ENCODE peak calls at places on chromosome 17, in six cellular contexts. F is keratinocyte, G is body of pancreas, E is fibroblast of lung, Z is HFF-Myc, P is lung. K is an unnamed sample.
A peak's percentile ranks its signal among the peaks of the same experiment; 100 is the strongest.

GRCh38 chr17:67491009-67491677 is 114.1 kb downstream of the PITPNC1 start:
- DNase-seq in F (peak; percentile 19), G (peak; percentile 99), E (peak; percentile 99), Z (peak; percentile 88), P (peak; percentile 63), K (peak; percentile 98)

GRCh38 chr17:8057691-8058114 is 18.8 kb downstream of the ALOX15B start:
- DNase-seq in F (peak; percentile 49), G (peak; percentile 71), E (peak; percentile 84), Z (peak; percentile 78), P (no peak), K (peak; percentile 67)

GRCh38 chr17:82875418-82875856 is 35.6 kb upstream of the ZNF750 start:
- DNase-seq in F (peak; percentile 79), G (no peak), E (no peak), Z (no peak), P (peak; percentile 74), K (no peak)

GRCh38 chr17:20998571-20999043 is 44.2 kb downstream of the USP22 start:
- DNase-seq in F (no peak), G (no peak), E (no peak), Z (no peak), P (no peak), K (no peak)

GRCh38 chr17:14712471-14713075 is 411.7 kb downstream of the HS3ST3B1 start:
- DNase-seq in F (no peak), G (no peak), E (peak; percentile 26), Z (no peak), P (no peak), K (no peak)

GRCh38 chr17:34166394-34166793 is 88.7 kb upstream of the CCL2 start:
- DNase-seq in F (no peak), G (no peak), E (no peak), Z (no peak), P (no peak), K (no peak)

GRCh38 chr17:3976675-3977171 is 12.5 kb upstream of the ATP2A3 start:
- DNase-seq in F (no peak), G (peak; percentile 100), E (no peak), Z (no peak), P (peak; percentile 91), K (no peak)

GRCh38 chr17:67950945-67951344 is 45.3 kb downstream of the C17orf58 start:
- DNase-seq in F (no peak), G (no peak), E (no peak), Z (no peak), P (no peak), K (no peak)

GRCh38 chr17:37791434-37791833 is 46.6 kb upstream of the HNF1B start:
- DNase-seq in F (no peak), G (peak; percentile 44), E (peak; percentile 32), Z (no peak), P (no peak), K (no peak)

GRCh38 chr17:18261146-18261515 is 669 bp downstream of the MIEF2 start:
- DNase-seq in F (no peak), G (peak; percentile 96), E (peak; percentile 30), Z (no peak), P (peak; percentile 83), K (no peak)

GRCh38 chr17:17982796-17983195 is 10.1 kb downstream of the DRC3 start:
- DNase-seq in F (no peak), G (no peak), E (no peak), Z (no peak), P (no peak), K (no peak)

GRCh38 chr17:76076765-76077581 is 2.0 kb upstream of the ZACN start:
- DNase-seq in F (no peak), G (no peak), E (no peak), Z (no peak), P (no peak), K (no peak)

GRCh38 chr17:82783498-82783897 is 31.6 kb downstream of the TBCD start:
- DNase-seq in F (no peak), G (no peak), E (no peak), Z (no peak), P (no peak), K (no peak)

GRCh38 chr17:2700031-2700490 is 11.5 kb downstream of the CLUH start:
- DNase-seq in F (no peak), G (peak; percentile 8), E (no peak), Z (no peak), P (no peak), K (no peak)

GRCh38 chr17:67105213-67105612 is 60.9 kb downstream of the CACNG1 start:
- DNase-seq in F (no peak), G (no peak), E (peak; percentile 66), Z (no peak), P (no peak), K (no peak)

GRCh38 chr17:68085751-68086445 is 50.4 kb downstream of the KPNA2 start:
- DNase-seq in F (no peak), G (no peak), E (no peak), Z (no peak), P (no peak), K (no peak)

GRCh38 chr17:32297860-32298259 is 32.2 kb downstream of the RHBDL3 start:
- DNase-seq in F (no peak), G (no peak), E (no peak), Z (no peak), P (no peak), K (no peak)

GRCh38 chr17:17938388-17939107 is 33.7 kb downstream of the TOM1L2 start:
- DNase-seq in F (peak; percentile 66), G (no peak), E (no peak), Z (no peak), P (no peak), K (no peak)

GRCh38 chr17:17884281-17885028 is 47.7 kb upstream of the SREBF1 start:
- DNase-seq in F (no peak), G (no peak), E (no peak), Z (no peak), P (no peak), K (no peak)

GRCh38 chr17:1830288-1830687 is 483 bp downstream of the RPA1 start:
- DNase-seq in F (no peak), G (no peak), E (peak; percentile 4), Z (no peak), P (no peak), K (no peak)

GRCh38 chr17:42457107-42457787 is 1.4 kb upstream of the ATP6V0A1 start:
- DNase-seq in F (no peak), G (no peak), E (no peak), Z (no peak), P (no peak), K (no peak)

GRCh38 chr17:32350662-32351418 is 883 bp downstream of the ZNF207 start:
- DNase-seq in F (no peak), G (peak; percentile 44), E (peak; percentile 81), Z (no peak), P (peak; percentile 56), K (no peak)

DNA sequence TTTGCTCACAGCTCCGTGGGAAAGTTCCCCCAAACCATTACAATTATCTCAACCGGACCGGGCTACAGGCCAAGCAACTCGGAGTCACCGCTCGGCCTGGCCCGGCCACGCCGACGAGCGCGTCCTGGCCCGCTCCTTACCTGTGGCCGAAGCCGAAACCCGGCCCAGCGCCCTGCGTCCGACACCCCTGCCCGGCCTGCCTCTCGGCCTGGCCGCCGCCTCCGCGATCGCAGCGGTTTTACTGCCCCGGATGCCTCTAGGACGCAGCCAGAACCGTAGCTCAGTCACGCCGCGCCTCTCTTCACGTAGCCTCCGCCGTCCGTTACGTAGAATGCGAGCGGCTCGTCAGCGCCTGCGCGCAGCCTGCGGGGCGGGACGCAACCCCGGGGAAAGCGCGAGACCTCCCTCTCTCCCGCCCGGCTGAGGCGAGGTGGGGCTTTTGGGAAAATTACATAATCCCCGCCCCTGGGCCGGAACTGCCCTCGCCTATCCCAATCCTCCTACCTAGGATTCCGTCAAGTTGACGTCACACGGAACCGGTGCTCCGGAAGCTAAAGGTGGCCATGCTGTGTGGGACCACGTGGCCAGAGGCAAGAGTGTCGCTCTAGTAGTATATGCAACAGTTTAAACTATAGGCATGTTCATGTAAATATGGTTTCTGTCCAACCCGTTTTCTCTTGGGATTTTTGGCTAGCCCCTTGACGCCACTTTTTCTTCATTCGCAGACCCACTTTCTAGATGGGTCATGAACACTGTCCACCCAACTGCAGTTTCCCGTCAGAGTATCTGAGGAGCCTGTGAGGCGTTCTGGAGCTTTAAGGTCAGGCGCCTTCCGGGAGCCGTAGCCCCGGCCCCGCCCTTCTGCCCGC is at the start of gene CCDC47:
- DNase-seq in F (peak; percentile 94), G (peak; percentile 99), E (peak; percentile 99), Z (peak; percentile 98), P (peak; percentile 99), K (peak; percentile 99)
- TF ChIP-seq CTCF in F (no peak), G (no peak), E (no peak), Z (no peak), P (no peak), K (no peak)

GRCh38 chr17:40499551-40500189 is 1.8 kb downstream of the TNS4 start:
- DNase-seq in F (no peak), G (peak; percentile 89), E (peak; percentile 81), Z (no peak), P (peak; percentile 84), K (no peak)
- H3K4me3 ChIP-seq in F (peak overlapping the region; percentile 91), G (no peak overlapping the region), E (no peak overlapping the region), Z (no peak overlapping the region), P (no peak overlapping the region), K (no peak overlapping the region)

DNA sequence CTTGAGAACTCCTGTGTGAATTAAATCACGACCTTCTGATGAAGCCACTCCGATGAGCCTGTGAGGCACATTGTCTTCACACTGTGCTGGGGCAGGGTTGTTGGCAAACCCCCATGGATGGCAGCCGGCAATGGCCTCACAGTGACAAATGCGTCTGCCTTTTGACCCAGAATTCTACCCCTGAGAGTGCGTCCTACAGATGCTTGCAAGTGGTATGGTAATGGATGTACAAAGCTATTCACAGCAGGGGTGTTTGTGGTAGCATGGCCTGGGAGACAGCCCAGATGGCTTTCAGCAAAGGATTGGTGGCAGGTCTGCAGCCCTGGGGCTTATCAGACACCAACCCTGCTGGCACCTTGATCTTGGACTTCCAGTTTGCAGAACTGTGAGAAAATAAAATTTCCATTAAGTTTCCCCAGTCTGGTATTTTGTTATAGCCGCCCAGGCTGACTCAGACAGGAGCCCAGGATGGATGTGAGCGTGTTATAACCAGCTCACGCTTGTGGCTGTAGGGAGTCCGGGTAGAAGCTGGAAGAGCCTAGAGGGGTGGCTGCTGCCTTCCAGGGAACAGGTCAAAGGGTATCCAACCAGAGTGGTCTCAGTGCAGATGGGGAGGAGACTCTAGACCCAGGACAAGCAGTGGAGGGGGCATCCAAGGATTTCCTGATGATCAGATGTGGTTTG is 10.1 kb downstream of the AFMID start:
- DNase-seq in F (no peak), G (peak; percentile 69), E (no peak), Z (no peak), P (no peak), K (no peak)
- TF ChIP-seq CTCF in F (no peak), G (no peak), E (no peak), Z (no peak), P (no peak), K (no peak)

DNA sequence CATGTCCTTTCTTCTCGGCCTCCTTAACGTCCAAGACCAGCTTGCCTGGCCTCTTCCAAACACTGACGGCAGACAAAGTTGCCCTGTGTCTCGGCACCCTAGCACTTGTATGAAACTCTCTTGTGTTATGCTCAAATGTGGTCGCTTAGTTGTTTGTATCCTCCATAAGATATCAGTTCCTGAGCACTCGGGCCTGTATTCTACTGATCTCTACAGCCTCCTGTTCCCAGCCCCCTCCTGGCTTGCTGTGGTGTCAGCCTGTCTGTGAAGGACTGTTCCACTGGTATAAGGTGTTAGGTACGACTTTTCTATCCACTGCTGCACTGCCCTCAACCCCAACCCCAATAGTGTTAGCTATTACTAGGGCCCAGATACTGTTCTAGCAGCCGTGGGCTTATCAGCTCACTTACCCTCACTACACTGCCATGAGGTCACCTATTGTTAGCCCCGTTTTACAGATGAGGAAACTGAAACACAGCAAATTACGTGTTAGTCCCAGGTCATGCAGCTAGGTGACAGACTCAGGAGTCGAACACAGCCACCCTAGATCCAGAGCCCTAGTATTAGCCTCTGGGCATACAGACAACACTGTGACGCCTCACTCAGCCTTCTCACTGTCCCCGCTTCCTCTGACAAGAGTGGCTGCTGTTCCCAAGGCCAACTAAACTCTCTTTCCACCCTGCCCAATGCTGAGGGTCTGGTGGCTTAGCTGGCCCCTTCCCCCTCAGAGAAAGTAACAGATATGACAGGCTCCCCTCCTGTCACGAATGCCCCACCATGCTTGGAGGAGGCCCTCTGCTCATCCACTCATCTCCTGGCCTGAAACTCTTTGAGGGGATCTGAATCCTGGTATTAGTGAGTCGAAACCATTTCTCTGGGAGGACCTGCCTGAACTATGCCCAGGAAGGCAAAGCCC is 25.6 kb upstream of the ZNF652 start:
- DNase-seq in F (no peak), G (no peak), E (no peak), Z (no peak), P (no peak), K (no peak)
- H3K4me3 ChIP-seq in F (no peak overlapping the region), G (no peak overlapping the region), E (no peak overlapping the region), Z (no peak overlapping the region), P (no peak overlapping the region), K (no peak overlapping the region)